ENCODE peak calls at places on chromosome 7, in ten cellular contexts. G is H1; Q is left ventricle myocardium inferior; T is testis; M is left lung; S is upper lobe of left lung; Z is CD8-positive, alpha-beta T cell; I is CD4-positive, CD25-positive, alpha-beta regulatory T cell; C is hepatocyte; O is PC-3. R is an unnamed sample. For H3K27me3 and H3K36me3, the result is how much of the 10 kb centered on the place peaks cover.

GRCh38 chr7:106057962-106058901 is 53.9 kb downstream of the SYPL1 start:
- DNase-seq in M (peak), G (no peak), T (peak), C (no peak), S (peak), O (peak), I (no peak), Z (peak), Q (no peak), R (peak)

GRCh38 chr7:100513212-100513611 is 25.8 kb upstream of the AGFG2 start:
- DNase-seq in G (no peak), C (no peak), S (no peak), Z (no peak), I (no peak), M (no peak), T (no peak), Q (no peak), O (no peak), R (no peak)

GRCh38 chr7:24884401-24884800 is 95.6 kb downstream of the OSBPL3 start:
- DNase-seq in O (no peak), T (no peak), C (no peak), Z (no peak), S (no peak), I (no peak), M (no peak), Q (no peak), G (no peak), R (no peak)

GRCh38 chr7:867001-867405 is 9.4 kb upstream of the GET4 start:
- DNase-seq in M (no peak), Z (no peak), O (no peak), S (peak), G (no peak), I (no peak), C (no peak), T (peak), Q (peak), R (no peak)

GRCh38 chr7:4667776-4668509 is 14.2 kb upstream of the FOXK1 start:
- DNase-seq in M (no peak), S (no peak), Q (no peak), G (no peak), C (no peak), I (no peak), O (no peak), Z (no peak), T (no peak), R (no peak)

GRCh38 chr7:45703911-45704682 is 129.9 kb downstream of the ADCY1 start:
- DNase-seq in C (no peak), Z (no peak), G (no peak), S (peak), O (no peak), T (peak), M (no peak), Q (no peak), I (no peak), R (no peak)

GRCh38 chr7:77685219-77685618 is 11.0 kb upstream of the RSBN1L start:
- DNase-seq in S (no peak), Z (no peak), T (no peak), G (no peak), O (peak), Q (no peak), C (peak), I (no peak), M (no peak), R (no peak)

GRCh38 chr7:129298268-129298893 is 73.6 kb downstream of the AHCYL2 start:
- DNase-seq in T (peak), O (peak), M (no peak), G (no peak), Z (peak), Q (no peak), C (peak), S (no peak), I (peak), R (no peak)

GRCh38 chr7:155798673-155799439 is 13.4 kb downstream of the SHH start:
- DNase-seq in O (no peak), M (peak), C (no peak), G (no peak), I (no peak), Q (no peak), S (no peak), T (no peak), Z (no peak), R (no peak)

GRCh38 chr7:138926241-138926612 is 55.0 kb downstream of the KIAA1549 start:
- DNase-seq in Q (no peak), I (no peak), M (no peak), C (no peak), T (no peak), O (no peak), S (no peak), Z (no peak), G (no peak), R (no peak)

GRCh38 chr7:128150223-128150622 is 90.9 kb upstream of the LEP start:
- DNase-seq in O (no peak), M (no peak), I (no peak), S (no peak), G (no peak), Q (no peak), Z (no peak), C (no peak), T (no peak), R (no peak)

GRCh38 chr7:69953319-69954067 is 355.2 kb downstream of the AUTS2 start:
- DNase-seq in C (no peak), O (no peak), S (no peak), I (no peak), Q (no peak), G (no peak), Z (no peak), M (no peak), T (no peak), R (no peak)

GRCh38 chr7:30893357-30893756 is 18.3 kb upstream of the AQP1 start:
- DNase-seq in M (no peak), S (no peak), Z (no peak), I (no peak), T (peak), G (no peak), Q (peak), O (no peak), C (no peak), R (no peak)

GRCh38 chr7:30276203-30276900 is 8.0 kb upstream of the ZNRF2 start:
- DNase-seq in G (peak), O (peak), Z (peak), T (peak), I (peak), M (no peak), C (peak), Q (no peak), S (no peak), R (no peak)

GRCh38 chr7:36215017-36215621 is 62.1 kb downstream of the EEPD1 start:
- DNase-seq in O (no peak), T (no peak), S (peak), Q (no peak), G (no peak), I (no peak), C (peak), Z (no peak), M (no peak), R (no peak)

GRCh38 chr7:70325509-70326101 is 727.3 kb downstream of the AUTS2 start:
- DNase-seq in Z (no peak), I (no peak), G (no peak), Q (no peak), O (no peak), T (no peak), S (no peak), M (no peak), C (peak), R (no peak)

GRCh38 chr7:114660007-114660406 is 245.4 kb downstream of the FOXP2 start:
- DNase-seq in T (no peak), Z (no peak), I (no peak), C (no peak), M (no peak), O (no peak), G (no peak), Q (no peak), S (no peak), R (no peak)

GRCh38 chr7:14191686-14192098 is 202.2 kb upstream of the ETV1 start:
- DNase-seq in C (no peak), M (no peak), Q (no peak), Z (no peak), T (no peak), I (no peak), O (peak), S (no peak), G (no peak), R (no peak)

GRCh38 chr7:22725585-22725984 is 1.4 kb upstream of the IL6 start:
- DNase-seq in Z (no peak), G (no peak), M (no peak), C (no peak), Q (no peak), O (peak), T (no peak), I (no peak), S (no peak), R (no peak)

GRCh38 chr7:75650671-75651070 is 88.1 kb downstream of the HIP1 start:
- DNase-seq in C (no peak), I (no peak), O (no peak), Z (no peak), T (no peak), M (peak), S (no peak), Q (peak), G (no peak), R (no peak)

GRCh38 chr7:19351756-19352155 is 206.5 kb upstream of the FERD3L start:
- DNase-seq in G (no peak), Z (no peak), O (no peak), S (no peak), C (no peak), Q (no peak), M (no peak), I (no peak), T (no peak), R (no peak)

GRCh38 chr7:77697535-77697831 is 1.2 kb downstream of the RSBN1L start:
- DNase-seq in Q (peak), G (no peak), S (no peak), T (no peak), O (no peak), Z (no peak), C (no peak), I (peak), M (no peak), R (peak)

GRCh38 chr7:83588602-83589240 is 60.2 kb downstream of the SEMA3E start:
- DNase-seq in O (peak), Z (no peak), G (no peak), T (no peak), C (no peak), I (no peak), M (no peak), S (no peak), Q (no peak), R (no peak)

GRCh38 chr7:122887198-122887597 is 938 bp upstream of the CADPS2 start:
- DNase-seq in S (peak), I (no peak), Z (no peak), Q (peak), T (peak), G (no peak), M (peak), O (peak), C (peak), R (no peak)

GRCh38 chr7:140209866-140210609 is 33.3 kb upstream of the KDM7A start:
- DNase-seq in S (peak), Z (no peak), Q (peak), M (peak), G (no peak), O (no peak), T (peak), C (no peak), I (peak), R (peak)

GRCh38 chr7:80922254-80923049 is 3.6 kb upstream of the SEMA3C start:
- DNase-seq in I (no peak), S (no peak), T (no peak), M (no peak), G (no peak), Q (no peak), O (peak), Z (no peak), C (peak), R (no peak)

GRCh38 chr7:98167653-98168052 is 43.6 kb upstream of the BHLHA15 start:
- DNase-seq in Z (no peak), T (no peak), G (no peak), Q (no peak), S (peak), I (no peak), C (no peak), O (no peak), M (no peak), R (no peak)

GRCh38 chr7:107394301-107394700 is 75.6 kb upstream of the GPR22 start:
- DNase-seq in G (no peak), M (no peak), Q (no peak), O (no peak), S (no peak), Z (no peak), T (no peak), I (no peak), C (no peak), R (no peak)

GRCh38 chr7:20786779-20787651 is at the start of gene SP8:
- DNase-seq in Z (peak), M (no peak), S (peak), O (no peak), T (peak), C (peak), Q (no peak), G (no peak), I (no peak), R (peak)

GRCh38 chr7:69211739-69212138 is 386.5 kb upstream of the AUTS2 start:
- DNase-seq in M (no peak), O (no peak), Q (no peak), T (no peak), S (no peak), Z (no peak), I (no peak), C (no peak), G (peak), R (no peak)

GRCh38 chr7:23205861-23206510 is 24.1 kb downstream of the NUP42 start:
- DNase-seq in I (no peak), Q (no peak), Z (peak), G (no peak), O (no peak), C (no peak), S (peak), M (no peak), T (peak), R (no peak)

GRCh38 chr7:1401011-1401410 is 58.3 kb downstream of the MICALL2 start:
- DNase-seq in S (no peak), I (no peak), Q (no peak), M (no peak), Z (no peak), C (no peak), O (peak), G (no peak), T (no peak), R (no peak)

GRCh38 chr7:114939484-114940097 is 17.7 kb downstream of the MDFIC start:
- DNase-seq in Q (no peak), S (no peak), I (peak), T (no peak), O (peak), M (no peak), G (no peak), C (no peak), Z (peak), R (no peak)

GRCh38 chr7:108407674-108408073 is 48.6 kb downstream of the NRCAM start:
- DNase-seq in T (no peak), I (no peak), G (no peak), O (no peak), M (no peak), C (no peak), Z (no peak), S (no peak), Q (no peak), R (no peak)

GRCh38 chr7:27110977-27111752 is 8.7 kb upstream of the HOXA2 start:
- DNase-seq in Z (no peak), O (peak), I (no peak), C (no peak), T (no peak), G (no peak), S (no peak), Q (no peak), M (no peak), R (no peak)
- H3K27me3 ChIP-seq in Z (under half), O (under half), I (under half), C (half or more), T (under half), G (half or more), S (under half), Q (half or more), M (under half), R (under half)

GRCh38 chr7:149584009-149584408 is 86.4 kb upstream of the ZNF746 start:
- DNase-seq in Q (no peak), O (no peak), G (no peak), T (no peak), C (no peak), I (no peak), M (no peak), Z (no peak), S (no peak), R (no peak)
- H3K36me3 ChIP-seq in Q (half or more), O (half or more), G (under half), T (under half), C (under half), I (half or more), M (half or more), Z (under half), S (half or more), R (under half)

DNA sequence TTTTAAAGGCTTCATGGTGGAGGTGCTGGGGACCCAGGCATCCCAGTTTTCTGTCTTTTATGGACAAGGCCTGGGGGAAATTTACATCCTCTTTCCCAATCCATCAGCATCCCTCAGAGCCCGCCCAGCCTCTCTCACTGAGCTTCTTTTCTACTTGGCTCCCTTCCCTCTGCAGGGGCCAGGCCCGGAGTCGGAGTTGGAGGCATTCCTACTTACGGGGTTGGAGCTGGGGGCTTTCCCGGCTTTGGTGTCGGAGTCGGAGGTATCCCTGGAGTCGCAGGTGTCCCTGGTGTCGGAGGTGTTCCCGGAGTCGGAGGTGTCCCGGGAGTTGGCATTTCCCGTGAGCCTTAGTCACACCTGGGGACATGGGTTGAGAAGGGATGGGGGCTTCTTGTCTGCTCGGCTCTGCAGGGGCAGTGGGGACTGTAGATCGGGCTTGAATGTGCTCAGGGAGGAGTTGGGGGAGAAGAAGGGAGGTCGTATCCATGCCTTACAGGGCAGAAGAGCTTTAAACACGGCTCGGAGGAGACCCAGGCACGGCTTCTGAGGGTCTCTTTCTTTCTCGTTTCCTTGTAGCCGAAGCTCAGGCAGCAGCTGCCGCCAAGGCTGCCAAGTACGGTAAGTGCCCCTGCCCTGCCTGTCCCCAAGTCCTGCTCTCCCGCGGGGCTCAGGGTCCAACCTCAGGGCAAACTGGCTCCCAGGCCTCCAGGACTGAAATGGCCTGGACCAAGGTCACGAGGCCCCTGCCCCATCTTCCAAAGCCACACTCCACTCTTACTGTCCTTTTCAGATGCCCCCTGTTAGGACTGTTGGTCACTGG is 27.3 kb upstream of the LIMK1 start:
- DNase-seq in Q (no peak), I (no peak), O (no peak), C (no peak), M (no peak), G (no peak), S (no peak), Z (no peak), T (no peak), R (no peak)
- H3K4me3 ChIP-seq in Q (no peak), I (no peak), O (no peak), C (no peak), M (no peak), G (no peak), S (no peak), Z (no peak), T (no peak), R (no peak)

GRCh38 chr7:54544356-54545240 is 2.4 kb downstream of the VSTM2A start:
- DNase-seq in Q (no peak), G (no peak), S (peak), O (no peak), T (no peak), I (no peak), C (peak), Z (no peak), M (no peak), R (no peak)
- H3K27me3 ChIP-seq in Q (half or more), G (under half), S (under half), O (half or more), T (under half), I (under half), C (half or more), Z (under half), M (half or more), R (under half)

DNA sequence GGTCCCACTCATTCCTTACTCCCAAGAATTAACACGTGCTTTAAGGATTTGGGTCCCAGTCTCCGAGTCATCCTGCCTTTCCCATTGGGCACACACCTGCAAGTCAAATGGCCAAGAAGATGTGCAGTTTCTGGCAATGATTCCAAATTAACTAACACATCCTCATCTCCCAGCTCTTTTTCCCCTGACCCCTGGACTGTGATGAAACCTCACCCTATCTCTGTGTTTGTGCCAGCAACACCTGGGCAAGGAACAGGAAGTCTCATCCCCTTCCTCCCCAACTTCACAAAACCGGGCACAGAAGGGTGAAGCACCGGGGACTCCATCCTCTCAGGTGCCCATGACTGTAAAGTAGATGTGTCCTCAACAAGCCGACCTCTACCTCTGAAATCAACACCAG is 54.8 kb downstream of the PLXNA4 start:
- DNase-seq in Z (no peak), T (no peak), C (no peak), S (no peak), G (no peak), Q (no peak), O (no peak), I (no peak), M (no peak), R (no peak)
- H3K36me3 ChIP-seq in Z (under half), T (under half), C (under half), S (under half), G (under half), Q (under half), O (under half), I (under half), M (under half), R (under half)

GRCh38 chr7:12111461-12112405 is 99.4 kb upstream of the TMEM106B start:
- DNase-seq in M (peak), Q (no peak), T (peak), S (peak), Z (no peak), G (peak), I (no peak), O (no peak), C (no peak), R (no peak)
- H3K4me3 ChIP-seq in M (no peak), Q (peak), T (peak), S (peak), Z (peak), G (peak), I (no peak), O (no peak), C (no peak), R (no peak)

DNA sequence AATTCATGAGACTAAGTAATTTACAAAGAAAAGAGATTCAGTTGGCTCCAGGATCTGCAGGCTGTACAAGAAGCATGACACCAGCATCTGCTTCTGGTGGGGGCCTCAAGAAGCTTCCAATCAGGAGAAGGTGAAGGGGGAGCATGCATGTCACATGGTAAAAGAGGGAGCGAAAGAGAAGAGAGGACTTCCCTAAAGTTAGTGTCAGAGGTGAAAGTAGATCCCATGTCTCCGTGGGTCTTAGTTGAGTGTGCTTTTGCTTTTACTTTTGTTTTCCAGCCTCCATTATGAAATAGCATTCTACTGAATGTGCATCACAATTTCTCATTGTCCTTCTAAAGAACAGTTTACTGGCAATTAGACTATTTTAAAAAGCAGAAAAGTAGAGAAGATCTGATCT is 213.6 kb upstream of the FZD1 start:
- DNase-seq in S (no peak), G (no peak), I (no peak), T (no peak), M (no peak), Z (no peak), Q (no peak), O (no peak), C (no peak), R (no peak)
- H3K27me3 ChIP-seq in S (under half), G (under half), I (under half), T (under half), M (under half), Z (under half), Q (under half), O (under half), C (under half), R (under half)

GRCh38 chr7:143381427-143382125 is 431 bp downstream of the ZYX start:
- DNase-seq in Z (no peak), G (no peak), C (peak), S (peak), I (no peak), Q (peak), O (peak), M (peak), T (peak), R (no peak)
- H3K36me3 ChIP-seq in Z (under half), G (under half), C (under half), S (under half), I (under half), Q (under half), O (under half), M (under half), T (under half), R (under half)